ENCODE peak calls at places on chromosome 12, in five cellular contexts. One of them, this sample, is unnamed.

GRCh38 chr12:130088509-130088908 is 73.8 kb upstream of the FZD10 start:
- DNase-seq in hepatic stellate cell: no peak
- DNase-seq in posterior cingulate gyrus: no peak
- DNase-seq in NCI-H1694: no peak
- DNase-seq in tibial artery: no peak
- DNase-seq in this sample: no peak

GRCh38 chr12:5910790-5911548 is 34.1 kb downstream of the ANO2 start:
- DNase-seq in hepatic stellate cell: no peak
- DNase-seq in tibial artery: no peak
- DNase-seq in NCI-H1694: no peak
- DNase-seq in posterior cingulate gyrus: no peak
- DNase-seq in this sample: no peak

GRCh38 chr12:4119157-4119761 is 154.3 kb upstream of the CCND2 start:
- DNase-seq in posterior cingulate gyrus: no peak
- DNase-seq in NCI-H1694: no peak
- DNase-seq in tibial artery: no peak
- DNase-seq in hepatic stellate cell: no peak
- DNase-seq in this sample: no peak

GRCh38 chr12:22110176-22110575 is 64.2 kb downstream of the CMAS start:
- DNase-seq in NCI-H1694: no peak
- DNase-seq in posterior cingulate gyrus: no peak
- DNase-seq in tibial artery: no peak
- DNase-seq in hepatic stellate cell: no peak
- DNase-seq in this sample: no peak

GRCh38 chr12:62631531-62632520 is 165.2 kb downstream of the MON2 start:
- DNase-seq in NCI-H1694: no peak
- DNase-seq in hepatic stellate cell: peak
- DNase-seq in tibial artery: peak
- DNase-seq in posterior cingulate gyrus: peak
- DNase-seq in this sample: no peak

GRCh38 chr12:546920-547845 is 87.4 kb downstream of the B4GALNT3 start:
- DNase-seq in NCI-H1694: peak
- DNase-seq in posterior cingulate gyrus: peak
- DNase-seq in hepatic stellate cell: peak
- DNase-seq in tibial artery: no peak
- DNase-seq in this sample: peak

GRCh38 chr12:91225316-91225715 is 42.7 kb upstream of the DCN start:
- DNase-seq in tibial artery: no peak
- DNase-seq in posterior cingulate gyrus: no peak
- DNase-seq in NCI-H1694: no peak
- DNase-seq in hepatic stellate cell: no peak
- DNase-seq in this sample: no peak

GRCh38 chr12:109738209-109738608 is 24.6 kb downstream of the FAM222A start:
- DNase-seq in NCI-H1694: no peak
- DNase-seq in posterior cingulate gyrus: peak
- DNase-seq in tibial artery: no peak
- DNase-seq in hepatic stellate cell: no peak
- DNase-seq in this sample: no peak

GRCh38 chr12:26803552-26803951 is 29.4 kb downstream of the ITPR2 start:
- DNase-seq in hepatic stellate cell: no peak
- DNase-seq in NCI-H1694: no peak
- DNase-seq in posterior cingulate gyrus: no peak
- DNase-seq in tibial artery: no peak
- DNase-seq in this sample: no peak

GRCh38 chr12:39723831-39724230 is 104.2 kb upstream of the ABCD2 start:
- DNase-seq in NCI-H1694: no peak
- DNase-seq in tibial artery: peak
- DNase-seq in posterior cingulate gyrus: peak
- DNase-seq in hepatic stellate cell: no peak
- DNase-seq in this sample: no peak

GRCh38 chr12:108316153-108316892 is 22.8 kb downstream of the CMKLR1 start:
- DNase-seq in tibial artery: no peak
- DNase-seq in posterior cingulate gyrus: no peak
- DNase-seq in hepatic stellate cell: no peak
- DNase-seq in NCI-H1694: no peak
- DNase-seq in this sample: no peak

GRCh38 chr12:90943248-90943647 is 11.7 kb downstream of the CCER1 start:
- DNase-seq in hepatic stellate cell: no peak
- DNase-seq in posterior cingulate gyrus: no peak
- DNase-seq in NCI-H1694: no peak
- DNase-seq in tibial artery: no peak
- DNase-seq in this sample: no peak

GRCh38 chr12:119780786-119781434 is 96.2 kb downstream of the CIT start:
- DNase-seq in posterior cingulate gyrus: no peak
- DNase-seq in NCI-H1694: peak
- DNase-seq in tibial artery: peak
- DNase-seq in hepatic stellate cell: peak
- DNase-seq in this sample: no peak

GRCh38 chr12:65263777-65264176 is 14.7 kb upstream of the MSRB3 start:
- DNase-seq in hepatic stellate cell: no peak
- DNase-seq in posterior cingulate gyrus: no peak
- DNase-seq in tibial artery: no peak
- DNase-seq in NCI-H1694: no peak
- DNase-seq in this sample: no peak

GRCh38 chr12:51759695-51760094 is 88.8 kb downstream of the FIGNL2 start:
- DNase-seq in hepatic stellate cell: no peak
- DNase-seq in tibial artery: no peak
- DNase-seq in posterior cingulate gyrus: no peak
- DNase-seq in NCI-H1694: no peak
- DNase-seq in this sample: no peak

GRCh38 chr12:50572275-50572674 is 67.5 kb downstream of the DIP2B start:
- DNase-seq in hepatic stellate cell: peak
- DNase-seq in NCI-H1694: no peak
- DNase-seq in tibial artery: peak
- DNase-seq in posterior cingulate gyrus: no peak
- DNase-seq in this sample: no peak

GRCh38 chr12:127294651-127295205 is 972.2 kb upstream of the TMEM132C start:
- DNase-seq in NCI-H1694: no peak
- DNase-seq in posterior cingulate gyrus: no peak
- DNase-seq in tibial artery: no peak
- DNase-seq in hepatic stellate cell: no peak
- DNase-seq in this sample: no peak

GRCh38 chr12:72264548-72265175 is 7.5 kb upstream of the TRHDE start:
- DNase-seq in NCI-H1694: no peak
- DNase-seq in tibial artery: no peak
- DNase-seq in posterior cingulate gyrus: no peak
- DNase-seq in hepatic stellate cell: no peak
- DNase-seq in this sample: no peak

GRCh38 chr12:96233941-96234461 is 39.8 kb downstream of the ELK3 start:
- DNase-seq in tibial artery: peak
- DNase-seq in posterior cingulate gyrus: peak
- DNase-seq in hepatic stellate cell: no peak
- DNase-seq in NCI-H1694: peak
- DNase-seq in this sample: no peak

GRCh38 chr12:67268335-67268895 is 743 bp upstream of the CAND1 start:
- DNase-seq in hepatic stellate cell: peak
- DNase-seq in NCI-H1694: peak
- DNase-seq in tibial artery: peak
- DNase-seq in posterior cingulate gyrus: peak
- DNase-seq in this sample: peak

GRCh38 chr12:112524676-112525425 is 106.1 kb downstream of the PTPN11 start:
- DNase-seq in tibial artery: no peak
- DNase-seq in posterior cingulate gyrus: no peak
- DNase-seq in hepatic stellate cell: no peak
- DNase-seq in NCI-H1694: no peak
- DNase-seq in this sample: no peak

GRCh38 chr12:116318738-116319050 is 41.2 kb upstream of the MED13L start:
- DNase-seq in posterior cingulate gyrus: no peak
- DNase-seq in hepatic stellate cell: no peak
- DNase-seq in NCI-H1694: peak
- DNase-seq in tibial artery: no peak
- DNase-seq in this sample: no peak

GRCh38 chr12:20946732-20947131 is 136.2 kb downstream of the SLCO1B3 start:
- DNase-seq in posterior cingulate gyrus: no peak
- DNase-seq in hepatic stellate cell: no peak
- DNase-seq in tibial artery: no peak
- DNase-seq in NCI-H1694: peak
- DNase-seq in this sample: no peak

GRCh38 chr12:24562761-24563392 is 386.0 kb downstream of the BCAT1 start:
- DNase-seq in posterior cingulate gyrus: peak
- DNase-seq in tibial artery: peak
- DNase-seq in NCI-H1694: peak
- DNase-seq in hepatic stellate cell: peak
- DNase-seq in this sample: no peak

GRCh38 chr12:75909714-75910451 is 121.7 kb downstream of the PHLDA1 start:
- DNase-seq in NCI-H1694: no peak
- DNase-seq in tibial artery: no peak
- DNase-seq in hepatic stellate cell: no peak
- DNase-seq in posterior cingulate gyrus: no peak
- DNase-seq in this sample: no peak

GRCh38 chr12:116838395-116838794 is 42.8 kb downstream of the HRK start:
- DNase-seq in NCI-H1694: no peak
- DNase-seq in tibial artery: no peak
- DNase-seq in posterior cingulate gyrus: no peak
- DNase-seq in hepatic stellate cell: no peak
- DNase-seq in this sample: no peak

GRCh38 chr12:83700858-83701257 is 1014.2 kb downstream of the TMTC2 start:
- DNase-seq in posterior cingulate gyrus: no peak
- DNase-seq in NCI-H1694: no peak
- DNase-seq in hepatic stellate cell: no peak
- DNase-seq in tibial artery: no peak
- DNase-seq in this sample: no peak

GRCh38 chr12:114834621-114835020 is 150.6 kb upstream of the TBX3 start:
- DNase-seq in posterior cingulate gyrus: no peak
- DNase-seq in tibial artery: no peak
- DNase-seq in NCI-H1694: no peak
- DNase-seq in hepatic stellate cell: peak
- DNase-seq in this sample: no peak

GRCh38 chr12:64714551-64714968 is 44.6 kb downstream of the GNS start:
- DNase-seq in tibial artery: no peak
- DNase-seq in posterior cingulate gyrus: no peak
- DNase-seq in hepatic stellate cell: no peak
- DNase-seq in NCI-H1694: no peak
- DNase-seq in this sample: no peak

GRCh38 chr12:124814741-124815613 is 48.7 kb downstream of the SCARB1 start:
- DNase-seq in hepatic stellate cell: no peak
- DNase-seq in NCI-H1694: peak
- DNase-seq in posterior cingulate gyrus: no peak
- DNase-seq in tibial artery: peak
- DNase-seq in this sample: no peak

GRCh38 chr12:131415781-131416180 is 295.1 kb upstream of the SFSWAP start:
- DNase-seq in hepatic stellate cell: no peak
- DNase-seq in tibial artery: no peak
- DNase-seq in NCI-H1694: no peak
- DNase-seq in posterior cingulate gyrus: no peak
- DNase-seq in this sample: no peak

GRCh38 chr12:109356586-109356985 is 8.9 kb downstream of the MYO1H start:
- DNase-seq in NCI-H1694: no peak
- DNase-seq in hepatic stellate cell: no peak
- DNase-seq in posterior cingulate gyrus: no peak
- DNase-seq in tibial artery: no peak
- DNase-seq in this sample: no peak

GRCh38 chr12:30694412-30694955 is 1.2 kb downstream of the IPO8 start:
- DNase-seq in posterior cingulate gyrus: no peak
- DNase-seq in NCI-H1694: no peak
- DNase-seq in tibial artery: no peak
- DNase-seq in hepatic stellate cell: no peak
- DNase-seq in this sample: no peak

GRCh38 chr12:104964167-104964566 is 6.1 kb upstream of the SLC41A2 start:
- DNase-seq in tibial artery: no peak
- DNase-seq in hepatic stellate cell: no peak
- DNase-seq in posterior cingulate gyrus: no peak
- DNase-seq in NCI-H1694: no peak
- DNase-seq in this sample: no peak

GRCh38 chr12:68521321-68521839 is 89.3 kb upstream of the RAP1B start:
- DNase-seq in NCI-H1694: no peak
- DNase-seq in hepatic stellate cell: peak
- DNase-seq in posterior cingulate gyrus: no peak
- DNase-seq in tibial artery: no peak
- DNase-seq in this sample: no peak

GRCh38 chr12:49058366-49059062 is 2.1 kb downstream of the KMT2D start:
- DNase-seq in hepatic stellate cell: no peak
- DNase-seq in tibial artery: no peak
- DNase-seq in posterior cingulate gyrus: no peak
- DNase-seq in NCI-H1694: no peak
- DNase-seq in this sample: no peak

GRCh38 chr12:13962699-13963098 is 18.7 kb downstream of the GRIN2B start:
- DNase-seq in tibial artery: no peak
- DNase-seq in NCI-H1694: no peak
- DNase-seq in hepatic stellate cell: no peak
- DNase-seq in posterior cingulate gyrus: no peak
- DNase-seq in this sample: no peak

GRCh38 chr12:113914176-113914575 is 51.9 kb downstream of the RBM19 start:
- DNase-seq in hepatic stellate cell: no peak
- DNase-seq in NCI-H1694: no peak
- DNase-seq in tibial artery: no peak
- DNase-seq in posterior cingulate gyrus: no peak
- DNase-seq in this sample: no peak